ENCODE peak calls at places on chromosomes 4 and X, in four cellular contexts. One of them, this sample, is unnamed.

GRCh38 chr4:8267077-8267476 is 2.5 kb upstream of the HTRA3 start:
- DNase-seq in HepG2: peak
- DNase-seq in stomach: peak
- DNase-seq in spleen: no peak
- DNase-seq in this sample: peak

GRCh38 chr4:145066063-145066501 is 31.9 kb downstream of the ANAPC10 start:
- DNase-seq in HepG2: no peak
- DNase-seq in stomach: no peak
- DNase-seq in spleen: no peak
- DNase-seq in this sample: no peak

GRCh38 chr4:179709961-179710624 is 2267.9 kb upstream of the AGA start:
- DNase-seq in HepG2: no peak
- DNase-seq in stomach: no peak
- DNase-seq in spleen: no peak
- DNase-seq in this sample: no peak

GRCh38 chr4:186032259-186032658 is 36.7 kb upstream of the TLR3 start:
- DNase-seq in HepG2: no peak
- DNase-seq in stomach: no peak
- DNase-seq in spleen: no peak
- DNase-seq in this sample: no peak

GRCh38 chr4:42713371-42713770 is 56.5 kb upstream of the ATP8A1 start:
- DNase-seq in HepG2: no peak
- DNase-seq in stomach: no peak
- DNase-seq in spleen: no peak
- DNase-seq in this sample: no peak

GRCh38 chr4:26731342-26731741 is 129.3 kb upstream of the STIM2 start:
- DNase-seq in HepG2: no peak
- DNase-seq in stomach: no peak
- DNase-seq in spleen: no peak
- DNase-seq in this sample: no peak

GRCh38 chr4:148061795-148062194 is 329.9 kb downstream of the ARHGAP10 start:
- DNase-seq in HepG2: no peak
- DNase-seq in stomach: no peak
- DNase-seq in spleen: no peak
- DNase-seq in this sample: no peak

GRCh38 chr4:183241322-183241640 is 78.8 kb downstream of the CLDN22 start:
- DNase-seq in HepG2: no peak
- DNase-seq in stomach: no peak
- DNase-seq in spleen: no peak
- DNase-seq in this sample: no peak

GRCh38 chrX:48466696-48467095 is 3.4 kb downstream of the SLC38A5 start:
- DNase-seq in HepG2: no peak
- DNase-seq in stomach: no peak
- DNase-seq in spleen: peak
- DNase-seq in this sample: peak

GRCh38 chr4:181637186-181638105 is 605.8 kb upstream of the TENM3 start:
- DNase-seq in HepG2: no peak
- DNase-seq in stomach: no peak
- DNase-seq in spleen: no peak
- DNase-seq in this sample: no peak

GRCh38 chrX:139691493-139691842 is 16.5 kb downstream of the MCF2 start:
- DNase-seq in HepG2: no peak
- DNase-seq in stomach: no peak
- DNase-seq in spleen: peak
- DNase-seq in this sample: peak

GRCh38 chrX:151564035-151564434 is 560 bp downstream of the PASD1 start:
- DNase-seq in HepG2: no peak
- DNase-seq in stomach: no peak
- DNase-seq in spleen: no peak
- DNase-seq in this sample: peak

GRCh38 chr4:113901994-113902787 is 77.3 kb downstream of the ARSJ start:
- DNase-seq in HepG2: peak
- DNase-seq in stomach: peak
- DNase-seq in spleen: peak
- DNase-seq in this sample: peak

GRCh38 chr4:110106946-110107325 is 91.5 kb downstream of the ELOVL6 start:
- DNase-seq in HepG2: peak
- DNase-seq in stomach: no peak
- DNase-seq in spleen: no peak
- DNase-seq in this sample: no peak

GRCh38 chrX:8663325-8663724 is 68.6 kb downstream of the ANOS1 start:
- DNase-seq in HepG2: no peak
- DNase-seq in stomach: no peak
- DNase-seq in spleen: no peak
- DNase-seq in this sample: no peak

GRCh38 chr4:158033416-158033863 is 139.4 kb downstream of the GASK1B start:
- DNase-seq in HepG2: peak
- DNase-seq in stomach: no peak
- DNase-seq in spleen: no peak
- DNase-seq in this sample: no peak

GRCh38 chr4:154692311-154692818 is 51.4 kb upstream of the LRAT start:
- DNase-seq in HepG2: no peak
- DNase-seq in stomach: no peak
- DNase-seq in spleen: no peak
- DNase-seq in this sample: no peak

GRCh38 chr4:56532239-56532638 is 26.6 kb downstream of the ARL9 start:
- DNase-seq in HepG2: no peak
- DNase-seq in stomach: no peak
- DNase-seq in spleen: no peak
- DNase-seq in this sample: no peak

GRCh38 chrX:7435822-7436221 is 287.9 kb upstream of the PUDP start:
- DNase-seq in HepG2: no peak
- DNase-seq in stomach: no peak
- DNase-seq in spleen: no peak
- DNase-seq in this sample: no peak

GRCh38 chrX:151790421-151791160 is 56.0 kb downstream of the CNGA2 start:
- DNase-seq in HepG2: no peak
- DNase-seq in stomach: no peak
- DNase-seq in spleen: no peak
- DNase-seq in this sample: no peak

GRCh38 chr4:85512446-85513205 is 37.7 kb downstream of the ARHGAP24 start:
- DNase-seq in HepG2: no peak
- DNase-seq in stomach: no peak
- DNase-seq in spleen: no peak
- DNase-seq in this sample: no peak

GRCh38 chrX:152958524-152959465 is 35.1 kb downstream of the PNMA5 start:
- DNase-seq in HepG2: peak
- DNase-seq in stomach: peak
- DNase-seq in spleen: peak
- DNase-seq in this sample: peak

GRCh38 chr4:945274-946102 is 13.2 kb downstream of the TMEM175 start:
- DNase-seq in HepG2: peak
- DNase-seq in stomach: no peak
- DNase-seq in spleen: peak
- DNase-seq in this sample: no peak

GRCh38 chr4:158825443-158826036 is 56.7 kb downstream of the FNIP2 start:
- DNase-seq in HepG2: peak
- DNase-seq in stomach: no peak
- DNase-seq in spleen: no peak
- DNase-seq in this sample: no peak

GRCh38 chr4:154616731-154617130 is 4.3 kb upstream of the FGG start:
- DNase-seq in HepG2: no peak
- DNase-seq in stomach: no peak
- DNase-seq in spleen: no peak
- DNase-seq in this sample: no peak

GRCh38 chrX:103616676-103617186 is 9.0 kb downstream of the TCEAL3 start:
- DNase-seq in HepG2: no peak
- DNase-seq in stomach: no peak
- DNase-seq in spleen: no peak
- DNase-seq in this sample: no peak

GRCh38 chrX:87338510-87338909 is 179.1 kb upstream of the KLHL4 start:
- DNase-seq in HepG2: peak
- DNase-seq in stomach: no peak
- DNase-seq in spleen: no peak
- DNase-seq in this sample: no peak

GRCh38 chrX:1657367-1658082 is 42.7 kb downstream of the ASMT start:
- DNase-seq in HepG2: no peak
- DNase-seq in stomach: no peak
- DNase-seq in spleen: peak
- DNase-seq in this sample: peak
- TF ChIP-seq POLR2A in HepG2: no peak
- TF ChIP-seq POLR2A in stomach: no peak
- TF ChIP-seq POLR2A in spleen: no peak
- TF ChIP-seq POLR2A in this sample: no peak

DNA sequence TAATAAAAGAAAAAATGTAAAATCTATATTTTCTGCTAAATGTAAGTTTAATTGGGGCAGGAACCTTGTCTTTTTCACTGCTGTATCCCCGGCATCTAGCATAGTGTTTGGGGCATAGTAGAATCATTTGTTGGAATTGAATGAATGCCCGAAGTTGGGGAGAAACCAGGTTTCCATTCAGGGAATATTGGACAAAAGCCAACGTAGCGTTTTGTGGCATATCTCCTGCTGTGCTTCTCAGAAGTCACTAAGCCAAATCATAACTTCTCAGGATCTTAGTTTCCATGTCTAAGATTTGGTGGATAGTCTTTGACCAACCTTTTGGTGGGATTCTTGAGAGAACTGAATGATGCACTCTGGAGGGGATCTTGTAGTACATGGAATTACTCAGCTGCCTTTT is 42.0 kb upstream of the PGRMC2 start:
- DNase-seq in HepG2: no peak
- DNase-seq in stomach: no peak
- DNase-seq in spleen: no peak
- DNase-seq in this sample: no peak
- H3K27ac ChIP-seq in HepG2: no peak
- H3K27ac ChIP-seq in stomach: no peak
- H3K27ac ChIP-seq in spleen: no peak
- H3K27ac ChIP-seq in this sample: no peak

GRCh38 chr4:173937871-173938270 is 345.6 kb downstream of the FBXO8 start:
- DNase-seq in HepG2: no peak
- DNase-seq in stomach: no peak
- DNase-seq in spleen: no peak
- DNase-seq in this sample: no peak

GRCh38 chr4:173934933-173935620 is 348.4 kb downstream of the FBXO8 start:
- DNase-seq in HepG2: no peak
- DNase-seq in stomach: no peak
- DNase-seq in spleen: no peak
- DNase-seq in this sample: no peak

GRCh38 chr4:173934201-173934600 is 349.3 kb downstream of the FBXO8 start:
- DNase-seq in HepG2: no peak
- DNase-seq in stomach: no peak
- DNase-seq in spleen: no peak
- DNase-seq in this sample: no peak

GRCh38 chr4:173932701-173933100 is 350.8 kb downstream of the FBXO8 start:
- DNase-seq in HepG2: no peak
- DNase-seq in stomach: no peak
- DNase-seq in spleen: no peak
- DNase-seq in this sample: no peak

GRCh38 chr4:173935622-173936405 is 347.7 kb downstream of the FBXO8 start:
- DNase-seq in HepG2: no peak
- DNase-seq in stomach: no peak
- DNase-seq in spleen: no peak
- DNase-seq in this sample: no peak
- TF ChIP-seq POLR2AphosphoS5 in HepG2: no peak
- TF ChIP-seq POLR2AphosphoS5 in stomach: no peak
- TF ChIP-seq POLR2AphosphoS5 in spleen: no peak
- TF ChIP-seq POLR2AphosphoS5 in this sample: no peak

GRCh38 chr4:41215155-41215554 is 813 bp upstream of the APBB2 start:
- DNase-seq in HepG2: no peak
- DNase-seq in stomach: no peak
- DNase-seq in spleen: no peak
- DNase-seq in this sample: no peak

GRCh38 chr4:41215969-41216293 is 1.6 kb upstream of the APBB2 start:
- DNase-seq in HepG2: no peak
- DNase-seq in stomach: no peak
- DNase-seq in spleen: no peak
- DNase-seq in this sample: no peak

GRCh38 chr4:41212221-41213203 is 1.8 kb downstream of the APBB2 start:
- DNase-seq in HepG2: peak
- DNase-seq in stomach: peak
- DNase-seq in spleen: no peak
- DNase-seq in this sample: no peak

GRCh38 chr4:41213563-41214157 is 682 bp downstream of the APBB2 start:
- DNase-seq in HepG2: no peak
- DNase-seq in stomach: no peak
- DNase-seq in spleen: peak
- DNase-seq in this sample: no peak

DNA sequence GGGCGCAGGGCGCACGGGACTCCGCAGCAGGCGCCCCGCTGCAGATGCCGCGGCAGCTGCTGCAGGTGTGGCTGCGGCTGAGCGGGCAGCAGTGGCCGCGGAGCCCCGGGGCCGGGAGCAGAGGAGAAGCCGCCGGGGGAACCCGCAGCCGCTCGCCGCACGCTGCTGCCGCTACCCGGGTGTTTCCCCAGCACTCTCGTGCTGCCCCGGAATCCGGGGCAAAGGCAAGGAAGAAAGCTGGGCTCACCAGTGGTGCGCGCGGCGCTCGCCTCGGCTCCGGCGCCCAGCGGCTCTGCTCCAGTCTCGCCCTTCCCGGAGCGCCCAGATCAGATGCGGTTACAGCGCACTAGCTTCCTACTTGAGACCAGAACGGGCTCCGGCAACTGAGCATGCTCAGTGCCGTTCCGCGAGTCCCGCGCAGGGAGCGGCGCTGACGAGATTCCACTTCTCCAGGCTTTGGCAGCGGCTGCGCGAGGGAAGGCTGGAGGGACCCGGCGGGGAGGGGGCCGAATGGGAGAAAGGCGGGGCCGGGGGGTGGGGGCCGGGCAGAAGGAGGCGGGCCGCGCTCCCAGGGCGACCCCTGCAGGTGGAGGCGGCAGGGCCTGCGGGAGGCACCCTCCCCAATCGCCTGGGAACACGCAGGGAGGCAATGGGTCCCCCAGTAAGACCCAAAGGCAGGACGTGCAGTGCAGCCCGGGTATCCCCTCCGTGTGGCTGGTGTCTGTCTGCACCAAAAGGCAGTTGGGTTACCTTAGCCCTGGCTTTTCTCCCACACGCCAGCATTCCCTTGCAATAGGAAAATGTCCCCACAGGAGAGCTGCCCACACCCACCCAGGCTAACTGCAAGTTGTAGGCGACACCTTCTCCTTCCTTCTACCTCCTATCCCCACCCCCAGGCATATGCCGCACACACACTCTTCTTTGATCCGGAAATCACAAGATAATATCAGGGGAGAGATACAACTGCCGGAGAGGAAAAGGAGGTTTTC is at the start of gene APBB2:
- DNase-seq in HepG2: peak
- DNase-seq in stomach: peak
- DNase-seq in spleen: peak
- DNase-seq in this sample: peak
- TF ChIP-seq POLR2A in HepG2: peak
- TF ChIP-seq POLR2A in stomach: peak
- TF ChIP-seq POLR2A in spleen: peak
- TF ChIP-seq POLR2A in this sample: peak

This sample was measured in upper lobe of left lung.